ENCODE peak calls at places on chromosomes 12 and 14, in nine cellular contexts. D is OCI-LY7; K is right atrium auricular region; L is mesothelial cell of epicardium; W is sigmoid colon; S is AG09309; A is fibroblast of pulmonary artery; T is activated CD8-positive, alpha-beta T cell treated with anti-CD3 and anti-CD28 coated beads for 36 hours; G is heart left ventricle. I is an unnamed sample.

GRCh38 chr14:75295061-75295461 is 16.4 kb downstream of the FOS start:
- DNase-seq in D (no peak), K (peak), L (peak), W (peak), S (no peak), A (peak), T (peak), G (peak), I (peak)

GRCh38 chr12:63410197-63410596 is 258.1 kb downstream of the DPY19L2 start:
- DNase-seq in D (no peak), K (no peak), L (no peak), W (no peak), S (no peak), A (peak), T (no peak), G (no peak), I (no peak)

GRCh38 chr12:50581226-50582184 is 76.7 kb downstream of the DIP2B start:
- DNase-seq in D (no peak), K (no peak), L (no peak), W (no peak), S (no peak), A (peak), T (peak), G (no peak), I (no peak)

GRCh38 chr14:77099425-77100167 is 1.5 kb downstream of the CIPC start:
- DNase-seq in D (no peak), K (no peak), L (no peak), W (no peak), S (peak), A (peak), T (no peak), G (no peak), I (no peak)

GRCh38 chr14:92503756-92504491 is 9.7 kb upstream of the RIN3 start:
- DNase-seq in D (no peak), K (no peak), L (no peak), W (peak), S (no peak), A (peak), T (no peak), G (no peak), I (no peak)

GRCh38 chr14:60485057-60485599 is 735 bp downstream of the C14orf39 start:
- DNase-seq in D (no peak), K (no peak), L (no peak), W (no peak), S (no peak), A (no peak), T (no peak), G (no peak), I (no peak)

GRCh38 chr14:94562941-94563883 is 2.0 kb downstream of the SERPINA4 start:
- DNase-seq in D (no peak), K (no peak), L (no peak), W (no peak), S (no peak), A (no peak), T (no peak), G (no peak), I (peak)

GRCh38 chr12:124927325-124928094 is 13.1 kb upstream of the UBC start:
- DNase-seq in D (peak), K (peak), L (peak), W (peak), S (no peak), A (peak), T (peak), G (peak), I (peak)

GRCh38 chr14:100710391-100711116 is 16.1 kb upstream of the DLK1 start:
- DNase-seq in D (no peak), K (no peak), L (no peak), W (no peak), S (no peak), A (no peak), T (no peak), G (no peak), I (no peak)

GRCh38 chr14:50230601-50231474 is 540 bp downstream of the SOS2 start:
- DNase-seq in D (peak), K (peak), L (peak), W (peak), S (peak), A (peak), T (peak), G (peak), I (peak)

GRCh38 chr14:50233335-50234250 is 2.2 kb upstream of the SOS2 start:
- DNase-seq in D (no peak), K (no peak), L (no peak), W (no peak), S (no peak), A (no peak), T (peak), G (no peak), I (no peak)

GRCh38 chr14:50232276-50232642 is 881 bp upstream of the SOS2 start:
- DNase-seq in D (no peak), K (no peak), L (no peak), W (no peak), S (no peak), A (peak), T (no peak), G (no peak), I (no peak)

GRCh38 chr14:50229646-50230045 is 1.7 kb downstream of the SOS2 start:
- DNase-seq in D (peak), K (no peak), L (no peak), W (no peak), S (no peak), A (no peak), T (no peak), G (no peak), I (no peak)

GRCh38 chr14:50231475-50232275 is at the start of gene SOS2:
- DNase-seq in D (peak), K (peak), L (peak), W (peak), S (peak), A (peak), T (peak), G (peak), I (peak)
- TF ChIP-seq CTCF in D (peak), K (peak), L (no peak), W (no peak), S (no peak), A (no peak), T (no peak), G (no peak), I (peak)

GRCh38 chr12:20950248-20950647 is 139.7 kb downstream of the SLCO1B3 start:
- DNase-seq in D (peak), K (no peak), L (no peak), W (no peak), S (no peak), A (peak), T (no peak), G (no peak), I (no peak)
- TF ChIP-seq CTCF in D (peak), K (peak), L (peak), W (no peak), S (peak), A (peak), T (peak), G (peak), I (peak)

DNA sequence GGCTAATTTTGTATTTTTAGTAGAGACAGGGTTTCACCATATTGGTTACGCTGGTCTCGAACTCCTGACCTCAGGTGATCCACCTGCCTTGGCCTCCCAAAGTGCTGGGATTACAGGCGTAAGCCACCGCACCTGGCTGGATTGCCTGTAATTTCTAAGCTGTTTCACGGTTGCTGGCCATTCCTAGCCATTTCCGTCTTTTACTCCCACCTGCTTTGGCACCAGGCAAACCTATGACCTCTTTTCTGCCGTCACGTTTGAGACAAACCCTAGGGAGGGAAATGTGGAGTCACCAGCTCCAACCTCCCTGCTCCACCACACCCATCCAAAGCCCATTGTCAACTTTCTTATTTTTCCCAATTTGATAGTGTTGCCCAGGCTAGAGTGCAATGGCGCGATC is 1.2 kb downstream of the GPR132 start:
- DNase-seq in D (no peak), K (no peak), L (no peak), W (no peak), S (no peak), A (no peak), T (no peak), G (no peak), I (no peak)
- TF ChIP-seq CTCF in D (no peak), K (no peak), L (no peak), W (no peak), S (no peak), A (no peak), T (no peak), G (no peak), I (no peak)

GRCh38 chr12:47397664-47398281 is 308.1 kb downstream of the RPAP3 start:
- DNase-seq in D (peak), K (no peak), L (no peak), W (no peak), S (peak), A (peak), T (peak), G (no peak), I (no peak)
- TF ChIP-seq CTCF in D (peak), K (peak), L (no peak), W (peak), S (peak), A (peak), T (peak), G (peak), I (peak)